ENCODE peak calls at places on chromosomes 13 and 19, in nine cellular contexts. One of them, this sample, is unnamed.
A peak's percentile ranks its signal among the peaks of the same experiment; 100 is the strongest.

GRCh38 chr19:12137541-12137940 is 2.6 kb downstream of the ZNF20 start:
- DNase-seq in PC-9: no peak
- DNase-seq in MM.1S: peak; percentile 14
- DNase-seq in PC-3: peak; percentile 17
- DNase-seq in SK-N-SH: no peak
- DNase-seq in hepatocyte: no peak
- DNase-seq in Karpas-422: peak; percentile 74
- DNase-seq in HCT116: no peak
- DNase-seq in GM23248: peak; percentile 35
- DNase-seq in this sample: peak; percentile 73

GRCh38 chr13:48319458-48320395 is 16.2 kb downstream of the RB1 start:
- DNase-seq in SK-N-SH: no peak
- DNase-seq in MM.1S: no peak
- DNase-seq in GM23248: no peak
- DNase-seq in PC-3: no peak
- DNase-seq in hepatocyte: no peak
- DNase-seq in PC-9: no peak
- DNase-seq in Karpas-422: no peak
- DNase-seq in HCT116: no peak
- DNase-seq in this sample: no peak

GRCh38 chr13:33644607-33645543 is 173.1 kb upstream of the RFC3 start:
- DNase-seq in GM23248: peak; percentile 36
- DNase-seq in Karpas-422: no peak
- DNase-seq in PC-9: no peak
- DNase-seq in HCT116: no peak
- DNase-seq in MM.1S: no peak
- DNase-seq in hepatocyte: no peak
- DNase-seq in SK-N-SH: no peak
- DNase-seq in PC-3: peak; percentile 36
- DNase-seq in this sample: no peak

GRCh38 chr13:79373916-79374315 is 32.1 kb downstream of the RBM26 start:
- DNase-seq in MM.1S: no peak
- DNase-seq in HCT116: no peak
- DNase-seq in hepatocyte: no peak
- DNase-seq in GM23248: no peak
- DNase-seq in PC-3: no peak
- DNase-seq in PC-9: no peak
- DNase-seq in SK-N-SH: no peak
- DNase-seq in Karpas-422: no peak
- DNase-seq in this sample: no peak

GRCh38 chr19:54352546-54352945 is 12.2 kb downstream of the LAIR1 start:
- DNase-seq in PC-9: no peak
- DNase-seq in HCT116: no peak
- DNase-seq in PC-3: no peak
- DNase-seq in MM.1S: no peak
- DNase-seq in SK-N-SH: no peak
- DNase-seq in hepatocyte: no peak
- DNase-seq in GM23248: no peak
- DNase-seq in Karpas-422: no peak
- DNase-seq in this sample: no peak

GRCh38 chr13:64052526-64052925 is 2636.9 kb upstream of the PCDH20 start:
- DNase-seq in PC-9: no peak
- DNase-seq in GM23248: no peak
- DNase-seq in HCT116: no peak
- DNase-seq in PC-3: no peak
- DNase-seq in hepatocyte: no peak
- DNase-seq in MM.1S: no peak
- DNase-seq in Karpas-422: peak; percentile 53
- DNase-seq in SK-N-SH: no peak
- DNase-seq in this sample: no peak

GRCh38 chr13:83815598-83815997 is 66.7 kb downstream of the SLITRK1 start:
- DNase-seq in GM23248: no peak
- DNase-seq in MM.1S: no peak
- DNase-seq in hepatocyte: no peak
- DNase-seq in Karpas-422: no peak
- DNase-seq in HCT116: no peak
- DNase-seq in PC-3: no peak
- DNase-seq in PC-9: no peak
- DNase-seq in SK-N-SH: no peak
- DNase-seq in this sample: peak; percentile 34

GRCh38 chr13:46160474-46161066 is 21.4 kb downstream of the LCP1 start:
- DNase-seq in Karpas-422: peak; percentile 87
- DNase-seq in SK-N-SH: peak; percentile 75
- DNase-seq in HCT116: peak; percentile 48
- DNase-seq in GM23248: peak; percentile 62
- DNase-seq in PC-3: peak; percentile 57
- DNase-seq in MM.1S: no peak
- DNase-seq in hepatocyte: peak; percentile 70
- DNase-seq in PC-9: no peak
- DNase-seq in this sample: peak; percentile 79

DNA sequence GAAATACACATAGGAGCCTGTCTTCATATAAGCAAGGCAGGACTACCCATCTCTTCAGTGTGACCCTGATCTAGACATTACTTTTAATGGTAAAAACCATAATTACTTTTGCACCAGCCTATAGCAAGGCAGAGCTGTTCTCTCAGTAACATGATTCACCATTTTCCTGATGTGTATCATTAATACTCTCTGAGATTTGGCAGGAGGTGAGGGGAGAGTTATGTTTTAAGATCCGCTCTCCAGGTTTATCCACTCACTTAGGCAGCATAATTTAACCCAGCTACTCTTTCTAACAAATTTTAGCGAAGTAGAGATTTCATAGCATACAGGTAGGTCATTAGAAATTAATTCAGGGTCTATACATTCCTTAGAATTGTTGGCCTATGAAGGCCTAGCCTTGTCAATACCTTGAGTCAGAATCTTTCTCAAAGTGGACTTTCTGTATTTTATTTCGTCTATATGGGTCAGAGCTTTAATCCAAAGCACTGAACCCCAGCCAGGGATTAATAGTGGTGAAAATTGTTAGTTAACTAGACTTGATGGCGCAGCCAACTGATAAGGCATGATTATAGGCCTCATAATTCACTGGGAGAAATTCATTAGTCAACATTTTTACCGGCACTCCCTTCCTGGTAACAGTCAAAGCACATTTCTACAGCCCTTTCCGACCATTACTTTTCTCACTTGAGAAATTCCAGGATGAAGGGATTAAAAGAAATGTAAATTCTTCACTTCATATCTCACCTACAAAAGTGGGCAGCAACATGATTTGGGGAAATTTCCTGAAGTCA is 955.1 kb downstream of the DIAPH3 start:
- DNase-seq in PC-3: no peak
- DNase-seq in SK-N-SH: no peak
- DNase-seq in hepatocyte: no peak
- DNase-seq in Karpas-422: no peak
- DNase-seq in MM.1S: no peak
- DNase-seq in PC-9: no peak
- DNase-seq in GM23248: no peak
- DNase-seq in HCT116: no peak
- DNase-seq in this sample: no peak
- H3K9me2 ChIP-seq in PC-3: no peaks in the 10 kb centered on the region
- H3K9me2 ChIP-seq in SK-N-SH: no peaks in the 10 kb centered on the region
- H3K9me2 ChIP-seq in hepatocyte: no peaks in the 10 kb centered on the region
- H3K9me2 ChIP-seq in Karpas-422: no peaks in the 10 kb centered on the region
- H3K9me2 ChIP-seq in MM.1S: no peaks in the 10 kb centered on the region
- H3K9me2 ChIP-seq in PC-9: no peaks in the 10 kb centered on the region
- H3K9me2 ChIP-seq in GM23248: no peaks in the 10 kb centered on the region
- H3K9me2 ChIP-seq in HCT116: no peaks in the 10 kb centered on the region
- H3K9me2 ChIP-seq in this sample: no peaks in the 10 kb centered on the region

GRCh38 chr19:46860125-46860845 is 512 bp upstream of the ARHGAP35 start:
- DNase-seq in Karpas-422: peak; percentile 100
- DNase-seq in HCT116: peak; percentile 93
- DNase-seq in SK-N-SH: peak; percentile 90
- DNase-seq in PC-9: peak; percentile 99
- DNase-seq in GM23248: peak; percentile 99
- DNase-seq in hepatocyte: peak; percentile 99
- DNase-seq in PC-3: peak; percentile 94
- DNase-seq in MM.1S: peak; percentile 97
- DNase-seq in this sample: peak; percentile 99

GRCh38 chr19:46861691-46862503 is 1.1 kb downstream of the ARHGAP35 start:
- DNase-seq in hepatocyte: no peak
- DNase-seq in SK-N-SH: no peak
- DNase-seq in PC-9: peak; percentile 21
- DNase-seq in PC-3: peak; percentile 28
- DNase-seq in Karpas-422: peak; percentile 60
- DNase-seq in MM.1S: no peak
- DNase-seq in GM23248: peak; percentile 64
- DNase-seq in HCT116: no peak
- DNase-seq in this sample: peak; percentile 43

GRCh38 chr19:46860846-46861690 is at the start of gene ARHGAP35:
- DNase-seq in HCT116: no peak
- DNase-seq in GM23248: peak; percentile 87
- DNase-seq in SK-N-SH: peak; percentile 92
- DNase-seq in PC-9: no peak
- DNase-seq in Karpas-422: peak; percentile 65
- DNase-seq in hepatocyte: peak; percentile 70
- DNase-seq in MM.1S: peak; percentile 88
- DNase-seq in PC-3: peak; percentile 78
- DNase-seq in this sample: peak; percentile 75

GRCh38 chr19:46862504-46862835 is 1.7 kb downstream of the ARHGAP35 start:
- DNase-seq in HCT116: no peak
- DNase-seq in Karpas-422: no peak
- DNase-seq in GM23248: peak; percentile 64
- DNase-seq in PC-3: no peak
- DNase-seq in MM.1S: no peak
- DNase-seq in SK-N-SH: no peak
- DNase-seq in hepatocyte: no peak
- DNase-seq in PC-9: no peak
- DNase-seq in this sample: no peak

GRCh38 chr19:46859637-46860124 is 1.1 kb upstream of the ARHGAP35 start:
- DNase-seq in Karpas-422: no peak
- DNase-seq in hepatocyte: peak; percentile 69
- DNase-seq in PC-9: no peak
- DNase-seq in PC-3: peak; percentile 51
- DNase-seq in MM.1S: no peak
- DNase-seq in HCT116: no peak
- DNase-seq in SK-N-SH: peak; percentile 58
- DNase-seq in GM23248: peak; percentile 78
- DNase-seq in this sample: no peak
- H3K9me2 ChIP-seq in Karpas-422: no peaks in the 10 kb centered on the region
- H3K9me2 ChIP-seq in hepatocyte: no peaks in the 10 kb centered on the region
- H3K9me2 ChIP-seq in PC-9: no peaks in the 10 kb centered on the region
- H3K9me2 ChIP-seq in PC-3: no peaks in the 10 kb centered on the region
- H3K9me2 ChIP-seq in MM.1S: no peaks in the 10 kb centered on the region
- H3K9me2 ChIP-seq in HCT116: no peaks in the 10 kb centered on the region
- H3K9me2 ChIP-seq in SK-N-SH: no peaks in the 10 kb centered on the region
- H3K9me2 ChIP-seq in GM23248: no peaks in the 10 kb centered on the region
- H3K9me2 ChIP-seq in this sample: no peaks in the 10 kb centered on the region

DNA sequence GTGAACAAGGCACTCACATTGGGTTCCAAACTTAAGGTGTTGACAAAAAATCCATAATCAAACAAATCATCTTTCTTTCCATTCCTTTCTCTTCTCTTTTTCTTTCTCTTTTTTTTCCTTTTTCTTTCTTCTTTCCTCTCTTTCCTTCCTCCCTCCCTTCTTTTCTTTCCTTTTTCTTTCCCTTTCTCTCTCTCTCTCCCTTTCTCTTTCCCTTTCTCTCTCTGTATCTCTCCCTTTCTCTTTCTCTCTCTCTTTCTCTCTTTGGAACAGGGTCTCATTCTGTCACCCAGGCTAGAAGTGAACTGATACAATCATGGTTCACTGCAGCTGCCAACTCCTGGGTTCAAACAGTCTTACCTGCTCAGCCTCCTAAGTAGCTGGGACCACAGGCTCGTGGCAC is 12.5 kb downstream of the C19orf18 start:
- DNase-seq in MM.1S: no peak
- DNase-seq in SK-N-SH: no peak
- DNase-seq in GM23248: no peak
- DNase-seq in HCT116: no peak
- DNase-seq in Karpas-422: no peak
- DNase-seq in PC-3: no peak
- DNase-seq in hepatocyte: no peak
- DNase-seq in PC-9: no peak
- DNase-seq in this sample: no peak
- H3K9me2 ChIP-seq in MM.1S: no peaks in the 10 kb centered on the region
- H3K9me2 ChIP-seq in SK-N-SH: no peaks in the 10 kb centered on the region
- H3K9me2 ChIP-seq in GM23248: no peaks in the 10 kb centered on the region
- H3K9me2 ChIP-seq in HCT116: no peaks in the 10 kb centered on the region
- H3K9me2 ChIP-seq in Karpas-422: no peaks in the 10 kb centered on the region
- H3K9me2 ChIP-seq in PC-3: no peaks in the 10 kb centered on the region
- H3K9me2 ChIP-seq in hepatocyte: no peaks in the 10 kb centered on the region
- H3K9me2 ChIP-seq in PC-9: no peaks in the 10 kb centered on the region
- H3K9me2 ChIP-seq in this sample: no peaks in the 10 kb centered on the region

GRCh38 chr13:75312884-75313520 is 169.0 kb downstream of the TBC1D4 start:
- DNase-seq in PC-9: no peak
- DNase-seq in SK-N-SH: no peak
- DNase-seq in HCT116: no peak
- DNase-seq in PC-3: no peak
- DNase-seq in Karpas-422: no peak
- DNase-seq in hepatocyte: no peak
- DNase-seq in MM.1S: no peak
- DNase-seq in GM23248: no peak
- DNase-seq in this sample: no peak
- H3K9me2 ChIP-seq in PC-9: no peaks in the 10 kb centered on the region
- H3K9me2 ChIP-seq in SK-N-SH: no peaks in the 10 kb centered on the region
- H3K9me2 ChIP-seq in HCT116: no peaks in the 10 kb centered on the region
- H3K9me2 ChIP-seq in PC-3: no peaks in the 10 kb centered on the region
- H3K9me2 ChIP-seq in Karpas-422: no peaks in the 10 kb centered on the region
- H3K9me2 ChIP-seq in hepatocyte: no peaks in the 10 kb centered on the region
- H3K9me2 ChIP-seq in MM.1S: no peaks in the 10 kb centered on the region
- H3K9me2 ChIP-seq in GM23248: no peaks in the 10 kb centered on the region
- H3K9me2 ChIP-seq in this sample: no peaks in the 10 kb centered on the region

GRCh38 chr13:67341406-67341805 is 111.3 kb upstream of the PCDH9 start:
- DNase-seq in Karpas-422: no peak
- DNase-seq in hepatocyte: no peak
- DNase-seq in PC-9: no peak
- DNase-seq in MM.1S: no peak
- DNase-seq in PC-3: peak; percentile 2
- DNase-seq in HCT116: no peak
- DNase-seq in SK-N-SH: no peak
- DNase-seq in GM23248: no peak
- DNase-seq in this sample: no peak

DNA sequence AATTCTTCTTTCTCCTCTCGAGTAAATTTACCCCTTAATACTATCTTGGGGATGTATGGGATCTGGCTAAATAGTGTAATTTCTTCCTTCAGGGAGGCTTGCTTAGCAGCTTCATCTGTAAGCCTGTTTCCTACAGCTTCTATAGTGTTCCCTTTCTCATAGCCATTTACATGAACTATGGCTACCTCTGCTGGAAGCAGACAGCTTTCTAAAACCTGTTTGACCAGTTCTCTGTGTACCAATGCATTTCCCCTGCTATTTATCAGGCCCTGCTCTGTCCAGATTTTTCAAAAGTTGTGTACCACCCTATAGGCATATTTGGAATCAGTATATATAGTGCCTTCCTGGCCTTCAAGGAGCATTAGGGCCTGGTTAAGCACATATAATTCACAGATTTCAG is 113.6 kb upstream of the PCDH9 start:
- DNase-seq in hepatocyte: peak; percentile 34
- DNase-seq in PC-9: peak; percentile 10
- DNase-seq in PC-3: peak; percentile 57
- DNase-seq in HCT116: no peak
- DNase-seq in MM.1S: no peak
- DNase-seq in GM23248: no peak
- DNase-seq in Karpas-422: no peak
- DNase-seq in SK-N-SH: no peak
- DNase-seq in this sample: peak; percentile 35
- H3K9me2 ChIP-seq in hepatocyte: no peaks in the 10 kb centered on the region
- H3K9me2 ChIP-seq in PC-9: no peaks in the 10 kb centered on the region
- H3K9me2 ChIP-seq in PC-3: no peaks in the 10 kb centered on the region
- H3K9me2 ChIP-seq in HCT116: no peaks in the 10 kb centered on the region
- H3K9me2 ChIP-seq in MM.1S: no peaks in the 10 kb centered on the region
- H3K9me2 ChIP-seq in GM23248: no peaks in the 10 kb centered on the region
- H3K9me2 ChIP-seq in Karpas-422: no peaks in the 10 kb centered on the region
- H3K9me2 ChIP-seq in SK-N-SH: no peaks in the 10 kb centered on the region
- H3K9me2 ChIP-seq in this sample: peaks cover 10% of the 10 kb centered on the region